ENCODE peak calls at places on chromosomes 5 and 9, in seven cellular contexts. R is CD8-positive, alpha-beta memory T cell; F is stimulated activated CD4-positive, alpha-beta T cell treated with anti-CD3 and anti-CD28 coated beads, Interleukin-1b, Interleukin-23, amount 100 ng/mL, for 48 hours; Z is transverse colon; Q is kidney; B is aorta; X is gastrocnemius medialis. K is an unnamed sample.

GRCh38 chr5:61304611-61305369 is 27.3 kb upstream of the ZSWIM6 start:
- DNase-seq in R (no peak), F (no peak), Z (peak), Q (peak), B (no peak), X (no peak), K (no peak)

GRCh38 chr5:172943283-172943841 is 15.9 kb upstream of the RPL26L1 start:
- DNase-seq in R (no peak), F (no peak), Z (no peak), Q (peak), B (peak), X (no peak), K (no peak)

GRCh38 chr9:83220737-83221136 is 157.8 kb upstream of the RASEF start:
- DNase-seq in R (no peak), F (peak), Z (no peak), Q (no peak), B (no peak), X (no peak), K (no peak)

GRCh38 chr5:157949520-157949919 is 90.6 kb upstream of the CLINT1 start:
- DNase-seq in R (no peak), F (no peak), Z (no peak), Q (no peak), B (no peak), X (no peak), K (no peak)

GRCh38 chr9:110208031-110208430 is at the start of gene C9orf152:
- DNase-seq in R (no peak), F (no peak), Z (peak), Q (no peak), B (no peak), X (no peak), K (no peak)

GRCh38 chr5:44875661-44876250 is 67.0 kb downstream of the MRPS30 start:
- DNase-seq in R (no peak), F (peak), Z (no peak), Q (no peak), B (no peak), X (no peak), K (no peak)

GRCh38 chr5:76414788-76415187 is 11.7 kb downstream of the IQGAP2 start:
- DNase-seq in R (no peak), F (no peak), Z (no peak), Q (no peak), B (no peak), X (no peak), K (no peak)

GRCh38 chr5:54387031-54387430 is 68.5 kb upstream of the HSPB3 start:
- DNase-seq in R (no peak), F (no peak), Z (no peak), Q (no peak), B (no peak), X (no peak), K (no peak)

GRCh38 chr5:69331528-69332445 is 814 bp downstream of the CCDC125 start:
- DNase-seq in R (no peak), F (no peak), Z (peak), Q (no peak), B (no peak), X (no peak), K (no peak)

GRCh38 chr9:129606161-129607025 is 14.5 kb downstream of the C9orf50 start:
- DNase-seq in R (no peak), F (no peak), Z (no peak), Q (peak), B (no peak), X (peak), K (no peak)

GRCh38 chr9:117335797-117336435 is 78.9 kb downstream of the ASTN2 start:
- DNase-seq in R (no peak), F (no peak), Z (no peak), Q (no peak), B (no peak), X (no peak), K (no peak)

GRCh38 chr5:5755888-5756287 is 333.4 kb downstream of the ICE1 start:
- DNase-seq in R (no peak), F (no peak), Z (no peak), Q (no peak), B (no peak), X (no peak), K (no peak)

GRCh38 chr9:107043886-107044285 is 180.9 kb downstream of the ZNF462 start:
- DNase-seq in R (no peak), F (no peak), Z (no peak), Q (no peak), B (no peak), X (no peak), K (no peak)

GRCh38 chr9:99059074-99059894 is 45.6 kb upstream of the TGFBR1 start:
- DNase-seq in R (no peak), F (no peak), Z (peak), Q (no peak), B (peak), X (peak), K (no peak)

GRCh38 chr9:130461218-130461630 is 16.5 kb downstream of the ASS1 start:
- DNase-seq in R (peak), F (peak), Z (peak), Q (peak), B (peak), X (peak), K (peak)

GRCh38 chr9:129887210-129888084 is 52.2 kb downstream of the USP20 start:
- DNase-seq in R (peak), F (peak), Z (peak), Q (no peak), B (peak), X (no peak), K (peak)

GRCh38 chr5:175688352-175689146 is 30.7 kb downstream of the HRH2 start:
- DNase-seq in R (no peak), F (no peak), Z (no peak), Q (peak), B (peak), X (no peak), K (no peak)

GRCh38 chr9:93942176-93942575 is 13.0 kb downstream of the BARX1 start:
- DNase-seq in R (no peak), F (no peak), Z (no peak), Q (no peak), B (no peak), X (no peak), K (no peak)

GRCh38 chr9:134814598-134815215 is 65.9 kb upstream of the FCN2 start:
- DNase-seq in R (no peak), F (no peak), Z (no peak), Q (no peak), B (no peak), X (no peak), K (no peak)

GRCh38 chr9:137534256-137535119 is 15.7 kb downstream of the PNPLA7 start:
- DNase-seq in R (peak), F (peak), Z (no peak), Q (no peak), B (no peak), X (no peak), K (no peak)

GRCh38 chr5:150295172-150295611 is 5.6 kb upstream of the CAMK2A start:
- DNase-seq in R (no peak), F (no peak), Z (peak), Q (peak), B (no peak), X (no peak), K (no peak)

GRCh38 chr5:175378444-175379028 is 65.4 kb downstream of the DRD1 start:
- DNase-seq in R (no peak), F (no peak), Z (no peak), Q (no peak), B (no peak), X (no peak), K (no peak)

GRCh38 chr9:92381780-92382179 is 22.6 kb downstream of the OGN start:
- DNase-seq in R (no peak), F (no peak), Z (no peak), Q (no peak), B (no peak), X (no peak), K (no peak)

GRCh38 chr5:174065528-174066189 is 20.2 kb downstream of the NSG2 start:
- DNase-seq in R (no peak), F (no peak), Z (no peak), Q (no peak), B (no peak), X (no peak), K (no peak)

GRCh38 chr5:122515709-122516431 is 203.8 kb downstream of the SNCAIP start:
- DNase-seq in R (no peak), F (no peak), Z (peak), Q (no peak), B (peak), X (no peak), K (no peak)

GRCh38 chr5:74639538-74640449 is 734 bp downstream of the ENC1 start:
- DNase-seq in R (peak), F (peak), Z (peak), Q (peak), B (peak), X (peak), K (no peak)

GRCh38 chr5:175547810-175548209 is 69.5 kb downstream of the SFXN1 start:
- DNase-seq in R (no peak), F (no peak), Z (no peak), Q (no peak), B (no peak), X (no peak), K (no peak)

GRCh38 chr9:4615251-4615650 is 46.8 kb upstream of the PLPP6 start:
- DNase-seq in R (no peak), F (no peak), Z (no peak), Q (no peak), B (no peak), X (no peak), K (no peak)

K was measured in effector memory CD4-positive, alpha-beta T cell.